ENCODE peak calls at places on chromosomes 7 and 10, in five cellular contexts. X, A, V, H and M are unnamed samples.

GRCh38 chr10:78028438-78029293 is 649 bp downstream of the POLR3A start:
- DNase-seq in V (peak), X (no peak), H (peak), A (peak), M (peak)

GRCh38 chr10:35300063-35300699 is 36.1 kb upstream of the CCNY start:
- DNase-seq in V (no peak), X (peak), H (peak), A (no peak), M (no peak)

GRCh38 chr10:44465430-44466115 is 80.7 kb upstream of the CXCL12 start:
- DNase-seq in V (peak), X (no peak), A (no peak), H (no peak), M (no peak)

GRCh38 chr10:127349737-127350136 is 153.3 kb upstream of the INSYN2A start:
- DNase-seq in V (no peak), X (no peak), A (no peak), H (no peak), M (no peak)

GRCh38 chr7:99126921-99127553 is 16.9 kb downstream of the SMURF1 start:
- DNase-seq in H (peak), A (no peak), V (peak), X (no peak), M (no peak)

GRCh38 chr10:130808243-130808642 is 503.3 kb downstream of the TCERG1L start:
- DNase-seq in V (no peak), X (no peak), H (no peak), A (no peak), M (no peak)

GRCh38 chr7:55787796-55788195 is 74.8 kb downstream of the SEPTIN14 start:
- DNase-seq in V (no peak), H (no peak), A (no peak), X (no peak), M (no peak)

GRCh38 chr7:80736371-80736770 is 97.9 kb downstream of the CD36 start:
- DNase-seq in V (no peak), A (no peak), X (no peak), H (no peak), M (no peak)

GRCh38 chr10:95329296-95329695 is 38.5 kb upstream of the PDLIM1 start:
- DNase-seq in H (no peak), X (no peak), A (no peak), V (no peak), M (no peak)

GRCh38 chr7:116543664-116544063 is 18.8 kb downstream of the CAV1 start:
- DNase-seq in H (no peak), V (no peak), A (no peak), X (no peak), M (no peak)

GRCh38 chr10:118531105-118531851 is 64.2 kb downstream of the PRLHR start:
- DNase-seq in H (peak), V (no peak), X (no peak), A (no peak), M (no peak)

GRCh38 chr10:120456626-120457430 is at the start of gene PLPP4:
- DNase-seq in H (peak), X (no peak), V (peak), A (peak), M (no peak)

GRCh38 chr7:50610521-50611277 is 45.5 kb upstream of the DDC start:
- DNase-seq in V (no peak), H (no peak), A (no peak), X (no peak), M (no peak)

GRCh38 chr10:5234106-5234877 is 37.7 kb downstream of the AKR1C4 start:
- DNase-seq in A (no peak), X (no peak), H (no peak), V (no peak), M (peak)

GRCh38 chr7:130793855-130794618 is 60.0 kb upstream of the KLF14 start:
- DNase-seq in X (no peak), A (no peak), V (peak), H (peak), M (peak)

GRCh38 chr10:48651293-48651692 is 33.4 kb upstream of the WDFY4 start:
- DNase-seq in X (no peak), H (no peak), A (no peak), V (no peak), M (no peak)

GRCh38 chr7:66150471-66150870 is 35.8 kb downstream of the CRCP start:
- DNase-seq in H (peak), X (no peak), A (no peak), V (no peak), M (peak)

GRCh38 chr7:100419660-100420226 is 8.8 kb downstream of the ZCWPW1 start:
- DNase-seq in H (no peak), A (no peak), X (no peak), V (no peak), M (no peak)

GRCh38 chr7:124918662-124919061 is 11.0 kb downstream of the POT1 start:
- DNase-seq in V (no peak), X (no peak), H (no peak), A (no peak), M (no peak)

GRCh38 chr7:36600869-36601530 is 123.3 kb downstream of the AOAH start:
- DNase-seq in A (no peak), X (no peak), V (no peak), H (no peak), M (no peak)

GRCh38 chr7:1725199-1725701 is 55.2 kb downstream of the ELFN1 start:
- DNase-seq in V (peak), X (no peak), A (peak), H (no peak), M (no peak)

GRCh38 chr7:95865716-95866371 is 93.5 kb downstream of the DYNC1I1 start:
- DNase-seq in A (no peak), X (no peak), H (peak), V (peak), M (peak)

GRCh38 chr7:150363872-150364271 is 4.8 kb upstream of the REPIN1 start:
- DNase-seq in H (no peak), V (no peak), X (no peak), A (peak), M (no peak)

GRCh38 chr10:20978617-20979016 is 81.5 kb upstream of the NEBL start:
- DNase-seq in H (no peak), X (no peak), V (no peak), A (no peak), M (no peak)

GRCh38 chr7:77327067-77327931 is 88.8 kb downstream of the GSAP start:
- DNase-seq in H (no peak), X (no peak), V (no peak), A (no peak), M (peak)

GRCh38 chr7:18357691-18358090 is 137.9 kb upstream of the HDAC9 start:
- DNase-seq in H (no peak), X (no peak), V (peak), A (no peak), M (no peak)

GRCh38 chr10:60480865-60481563 is 91.3 kb upstream of the ANK3 start:
- DNase-seq in H (no peak), V (no peak), A (no peak), X (no peak), M (no peak)

GRCh38 chr7:24572421-24573007 is 738 bp upstream of the PALS2 start:
- DNase-seq in X (no peak), V (peak), H (peak), A (no peak), M (peak)

GRCh38 chr10:48251525-48252353 is 22.8 kb downstream of the FRMPD2 start:
- DNase-seq in V (peak), X (no peak), H (no peak), A (no peak), M (no peak)

GRCh38 chr7:29199776-29200175 is 5.2 kb downstream of the CHN2 start:
- DNase-seq in H (no peak), X (no peak), V (no peak), A (no peak), M (no peak)

GRCh38 chr10:1107004-1107403 is 50.8 kb downstream of the WDR37 start:
- DNase-seq in H (no peak), A (no peak), X (no peak), V (no peak), M (no peak)

DNA sequence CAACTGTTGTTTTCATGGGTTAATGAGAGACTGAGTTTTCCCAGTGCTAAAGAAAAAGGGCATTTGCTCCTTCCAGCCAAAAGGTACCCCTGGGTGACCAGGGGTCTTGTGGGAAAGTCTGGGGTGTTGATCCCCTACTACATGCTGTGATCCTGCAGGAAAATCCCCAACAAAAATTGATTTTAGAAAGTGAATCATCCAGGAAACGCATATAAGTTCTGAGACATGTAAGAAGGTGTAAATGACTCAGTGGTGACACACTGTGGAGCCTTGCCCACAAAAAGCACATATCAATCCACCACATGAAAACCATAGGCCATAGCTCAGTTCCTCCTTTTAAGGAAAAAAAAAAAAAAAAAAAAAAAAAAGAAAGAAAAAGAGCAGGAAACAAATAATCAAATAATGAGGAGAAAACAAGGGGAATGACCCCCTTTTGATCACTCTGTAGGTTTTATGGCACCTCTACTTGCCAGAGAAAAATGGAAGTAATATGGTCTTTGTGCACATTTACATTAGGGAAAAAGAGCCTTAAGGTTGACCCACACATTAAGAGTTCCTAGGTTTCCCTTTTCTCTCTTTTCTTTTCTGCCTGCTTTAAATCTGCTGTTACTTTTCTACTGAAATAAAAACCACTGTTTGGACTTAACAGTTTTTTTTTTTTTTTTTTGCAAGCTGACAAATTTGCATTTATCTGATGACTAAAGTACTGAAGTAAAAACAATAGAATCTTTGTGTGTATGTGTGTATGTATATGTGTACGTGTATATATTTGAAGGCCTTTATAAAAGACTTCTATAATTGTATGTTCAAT is 386.0 kb downstream of the KIF20B start:
- DNase-seq in H (no peak), X (no peak), V (no peak), A (no peak), M (no peak)
- TF ChIP-seq CREB1 in H (no peak), X (no peak), V (no peak), A (no peak), M (no peak)

GRCh38 chr7:112362796-112363195 is 87.5 kb upstream of the IFRD1 start:
- DNase-seq in X (no peak), V (peak), A (no peak), H (no peak), M (no peak)
- TF ChIP-seq CREB1 in X (no peak), V (no peak), A (no peak), H (no peak), M (no peak)

DNA sequence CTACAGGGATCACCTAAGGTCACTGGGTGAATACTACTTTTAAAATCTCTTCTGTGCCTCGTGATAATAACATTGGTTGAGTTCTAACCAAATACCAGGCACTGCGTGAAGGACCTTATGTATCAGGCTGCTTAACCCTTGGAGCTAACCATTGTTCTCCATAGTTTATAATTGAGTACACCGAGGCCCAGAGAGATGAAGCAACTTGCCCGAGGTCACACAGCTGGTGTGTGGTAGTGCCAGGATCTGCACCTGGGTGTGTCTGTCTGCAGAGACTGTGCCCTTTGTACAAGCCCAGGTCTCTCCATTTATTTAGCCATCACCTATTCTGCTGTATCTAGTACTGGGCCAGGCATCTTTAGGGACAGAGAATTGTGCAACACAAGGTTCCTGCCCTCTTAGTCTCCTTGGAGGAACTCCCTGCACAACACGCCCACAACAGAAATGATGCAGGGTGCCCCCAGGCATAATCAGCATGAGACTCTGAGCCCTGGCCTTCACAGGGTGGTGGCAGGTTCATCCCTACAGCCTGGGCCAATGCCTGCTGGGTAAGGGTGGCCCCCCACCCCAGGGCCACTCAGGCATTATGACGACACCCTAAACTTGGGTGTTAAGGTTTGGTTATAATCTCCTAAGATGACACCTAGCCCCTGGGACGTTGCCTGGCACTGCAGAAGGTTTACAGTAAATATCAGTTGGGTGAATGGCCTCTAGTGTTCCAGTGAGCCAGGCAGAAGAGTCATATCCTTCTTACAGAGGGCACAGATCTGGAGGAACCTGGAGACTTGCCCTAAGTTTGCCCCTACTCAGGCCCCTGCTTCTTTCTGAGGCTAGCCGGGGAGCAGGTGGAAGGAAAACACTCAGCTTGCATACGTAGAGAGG is 31.6 kb downstream of the UNC5B start:
- DNase-seq in X (no peak), H (no peak), V (no peak), A (no peak), M (no peak)
- TF ChIP-seq CREB1 in X (no peak), H (no peak), V (no peak), A (no peak), M (no peak)

GRCh38 chr10:125148021-125148439 is 12.3 kb downstream of the CTBP2 start:
- DNase-seq in H (no peak), A (peak), V (no peak), X (no peak), M (no peak)
- TF ChIP-seq CREB1 in H (no peak), A (no peak), V (no peak), X (no peak), M (no peak)

GRCh38 chr7:106824458-106824857 is 40.6 kb upstream of the PIK3CG start:
- DNase-seq in X (no peak), V (no peak), A (no peak), H (no peak), M (no peak)
- TF ChIP-seq CREB1 in X (no peak), V (no peak), A (no peak), H (no peak), M (no peak)

GRCh38 chr7:21722371-21722770 is 179.5 kb downstream of the DNAH11 start:
- DNase-seq in H (peak), V (peak), X (no peak), A (no peak), M (no peak)
- TF ChIP-seq CREB1 in H (no peak), V (no peak), X (no peak), A (no peak), M (no peak)